ENCODE peak calls at places on chromosomes 11 and 22, in five cellular contexts. K, S, X, Z and R are unnamed samples.

GRCh38 chr22:21054714-21055563 is 9.2 kb downstream of the LRRC74B start:
- DNase-seq in K (no peak), S (no peak), X (no peak), Z (no peak), R (no peak)

GRCh38 chr11:326842-327580 is 6.4 kb upstream of the IFITM3 start:
- DNase-seq in K (no peak), S (no peak), X (peak), Z (peak), R (no peak)

GRCh38 chr11:39011822-39012221 is 2413.8 kb upstream of the RAG2 start:
- DNase-seq in K (no peak), S (no peak), X (no peak), Z (no peak), R (no peak)

GRCh38 chr11:128592454-128592853 is 5.1 kb upstream of the ETS1 start:
- DNase-seq in K (peak), S (no peak), X (no peak), Z (no peak), R (no peak)

GRCh38 chr11:90809581-90809980 is 586.7 kb upstream of the CHORDC1 start:
- DNase-seq in K (no peak), S (no peak), X (no peak), Z (no peak), R (no peak)

GRCh38 chr22:46916886-46917625 is 154.6 kb downstream of the TBC1D22A start:
- DNase-seq in K (no peak), S (peak), X (peak), Z (peak), R (no peak)

GRCh38 chr11:45805305-45806071 is 539 bp downstream of the SLC35C1 start:
- DNase-seq in K (peak), S (peak), X (no peak), Z (peak), R (peak)

GRCh38 chr11:116887909-116888556 is 50.6 kb upstream of the APOA1 start:
- DNase-seq in K (no peak), S (no peak), X (no peak), Z (no peak), R (no peak)

GRCh38 chr22:19892925-19893324 is 38.3 kb upstream of the GNB1L start:
- DNase-seq in K (no peak), S (no peak), X (no peak), Z (no peak), R (no peak)

GRCh38 chr11:62710001-62710345 is 2.5 kb downstream of the GNG3 start:
- DNase-seq in K (no peak), S (no peak), X (peak), Z (peak), R (no peak)

GRCh38 chr11:81301426-81301825 is 1432.2 kb downstream of the FAM181B start:
- DNase-seq in K (no peak), S (no peak), X (no peak), Z (no peak), R (no peak)

GRCh38 chr11:114738954-114739353 is 60.6 kb downstream of the NXPE2 start:
- DNase-seq in K (peak), S (peak), X (peak), Z (no peak), R (peak)

GRCh38 chr11:9315078-9315688 is 790 bp upstream of the TMEM41B start:
- DNase-seq in K (peak), S (no peak), X (no peak), Z (no peak), R (no peak)

GRCh38 chr22:24067587-24068376 is 56.7 kb downstream of the CABIN1 start:
- DNase-seq in K (no peak), S (no peak), X (peak), Z (peak), R (peak)

GRCh38 chr11:1499261-1499890 is 12.8 kb upstream of the MOB2 start:
- DNase-seq in K (no peak), S (no peak), X (no peak), Z (peak), R (no peak)

GRCh38 chr11:92212530-92212929 is 12.1 kb upstream of the FAT3 start:
- DNase-seq in K (no peak), S (no peak), X (no peak), Z (no peak), R (no peak)

GRCh38 chr11:12403122-12403994 is 26.0 kb downstream of the PARVA start:
- DNase-seq in K (no peak), S (no peak), X (no peak), Z (no peak), R (no peak)

GRCh38 chr22:17493384-17493981 is 69.8 kb upstream of the SLC25A18 start:
- DNase-seq in K (peak), S (no peak), X (no peak), Z (no peak), R (no peak)

GRCh38 chr11:45741582-45741981 is 63.4 kb upstream of the SLC35C1 start:
- DNase-seq in K (no peak), S (no peak), X (no peak), Z (no peak), R (no peak)

GRCh38 chr22:36386900-36387663 is 685 bp downstream of the MYH9 start:
- DNase-seq in K (peak), S (no peak), X (peak), Z (peak), R (peak)

GRCh38 chr11:114821626-114822025 is 143.3 kb downstream of the NXPE2 start:
- DNase-seq in K (no peak), S (no peak), X (no peak), Z (no peak), R (no peak)

GRCh38 chr11:1349074-1349931 is 39.9 kb upstream of the TOLLIP start:
- DNase-seq in K (peak), S (peak), X (no peak), Z (no peak), R (no peak)

GRCh38 chr22:39967103-39967829 is 7.1 kb downstream of the TMA7B start:
- DNase-seq in K (no peak), S (no peak), X (peak), Z (no peak), R (no peak)

GRCh38 chr22:29503811-29504372 is 23.9 kb downstream of the NEFH start:
- DNase-seq in K (peak), S (no peak), X (peak), Z (no peak), R (no peak)

GRCh38 chr11:111327908-111328624 is 29.7 kb downstream of the POU2AF3 start:
- DNase-seq in K (no peak), S (no peak), X (no peak), Z (no peak), R (peak)

GRCh38 chr11:69312418-69313399 is 18.8 kb downstream of the MYEOV start:
- DNase-seq in K (no peak), S (no peak), X (no peak), Z (no peak), R (no peak)

GRCh38 chr11:17529814-17530162 is 14.4 kb downstream of the USH1C start:
- DNase-seq in K (peak), S (no peak), X (no peak), Z (peak), R (peak)

GRCh38 chr11:44879432-44879831 is 71.3 kb downstream of the TP53I11 start:
- DNase-seq in K (no peak), S (no peak), X (no peak), Z (no peak), R (no peak)

GRCh38 chr11:15819679-15820286 is 536.6 kb downstream of the SOX6 start:
- DNase-seq in K (peak), S (peak), X (peak), Z (peak), R (peak)

GRCh38 chr22:24423519-24424000 is 3.8 kb upstream of the ADORA2A start:
- DNase-seq in K (peak), S (peak), X (peak), Z (peak), R (no peak)

GRCh38 chr11:35622070-35622469 is 3.8 kb downstream of the FJX1 start:
- DNase-seq in K (peak), S (no peak), X (no peak), Z (no peak), R (no peak)

GRCh38 chr11:117843666-117844484 is 19.3 kb upstream of the FXYD2 start:
- DNase-seq in K (peak), S (peak), X (peak), Z (peak), R (peak)

GRCh38 chr11:20081336-20081735 is 78.9 kb downstream of the DBX1 start:
- DNase-seq in K (no peak), S (no peak), X (no peak), Z (no peak), R (no peak)

GRCh38 chr11:20075627-20076026 is 84.6 kb downstream of the DBX1 start:
- DNase-seq in K (no peak), S (no peak), X (no peak), Z (no peak), R (no peak)

GRCh38 chr11:20078846-20079245 is 81.4 kb downstream of the DBX1 start:
- DNase-seq in K (no peak), S (no peak), X (no peak), Z (no peak), R (no peak)

GRCh38 chr11:20077973-20078372 is 82.3 kb downstream of the DBX1 start:
- DNase-seq in K (no peak), S (no peak), X (no peak), Z (no peak), R (no peak)

DNA sequence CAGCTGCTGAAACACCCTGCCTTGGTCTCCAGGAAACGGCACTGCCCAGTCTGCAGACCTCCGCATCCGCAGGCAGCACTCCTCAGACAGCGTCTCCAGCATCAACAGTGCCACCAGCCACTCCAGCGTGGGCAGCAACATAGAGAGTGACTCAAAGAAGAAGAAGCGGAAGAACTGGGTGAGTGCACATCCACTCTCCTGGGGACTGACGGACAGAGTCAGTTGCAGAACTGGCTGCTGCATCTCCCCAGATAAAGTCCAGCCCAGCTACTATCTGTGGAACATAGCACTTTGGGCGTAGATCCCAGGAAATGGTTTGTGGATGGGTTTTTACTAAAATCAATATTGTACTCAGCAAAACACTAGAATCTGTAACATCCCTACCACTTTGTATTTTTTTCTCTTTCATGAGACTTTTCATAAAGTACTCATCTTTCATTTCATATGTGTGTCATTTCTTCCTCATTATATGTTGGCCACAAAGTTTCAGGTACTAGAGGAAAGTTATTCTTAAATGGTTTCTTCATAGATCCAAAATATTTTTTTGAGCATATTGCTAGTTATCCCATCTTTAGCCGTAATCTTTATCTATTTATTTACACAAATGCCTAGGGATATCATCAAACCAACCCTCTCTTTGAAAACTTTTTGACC is 80.1 kb downstream of the DBX1 start:
- DNase-seq in K (no peak), S (no peak), X (no peak), Z (no peak), R (no peak)
- H3K27ac ChIP-seq in K (no peak), S (no peak), X (no peak), Z (no peak), R (no peak)

DNA sequence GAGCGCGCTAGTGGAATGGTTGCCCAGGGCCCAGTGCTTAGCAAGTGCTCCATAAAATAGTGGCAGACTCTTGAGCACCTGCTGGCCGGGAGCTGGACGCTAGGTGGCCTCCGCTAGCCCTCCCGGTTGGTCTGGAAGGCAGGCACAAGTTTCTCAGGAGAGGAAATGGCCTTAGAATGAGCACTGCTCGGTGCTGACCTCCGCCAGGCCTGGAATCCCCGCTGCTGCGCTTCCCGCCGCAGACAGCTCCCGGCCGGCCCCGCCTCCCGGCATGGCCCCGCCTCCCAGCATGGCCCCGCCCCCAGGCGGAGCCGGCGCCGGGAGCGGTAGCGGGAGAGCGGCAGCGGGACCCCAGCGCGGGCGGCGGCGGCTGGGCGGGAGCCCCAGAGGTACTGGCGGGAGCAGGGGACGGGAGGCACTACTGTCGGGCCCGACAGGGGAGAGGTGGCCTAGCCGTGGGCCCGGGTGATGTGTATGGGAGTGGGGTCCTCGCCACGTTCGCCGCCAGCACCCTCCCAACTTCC is at the start of gene SIPA1:
- DNase-seq in K (peak), S (peak), X (peak), Z (peak), R (peak)
- H3K27ac ChIP-seq in K (peak), S (peak), X (peak), Z (peak), R (peak)

DNA sequence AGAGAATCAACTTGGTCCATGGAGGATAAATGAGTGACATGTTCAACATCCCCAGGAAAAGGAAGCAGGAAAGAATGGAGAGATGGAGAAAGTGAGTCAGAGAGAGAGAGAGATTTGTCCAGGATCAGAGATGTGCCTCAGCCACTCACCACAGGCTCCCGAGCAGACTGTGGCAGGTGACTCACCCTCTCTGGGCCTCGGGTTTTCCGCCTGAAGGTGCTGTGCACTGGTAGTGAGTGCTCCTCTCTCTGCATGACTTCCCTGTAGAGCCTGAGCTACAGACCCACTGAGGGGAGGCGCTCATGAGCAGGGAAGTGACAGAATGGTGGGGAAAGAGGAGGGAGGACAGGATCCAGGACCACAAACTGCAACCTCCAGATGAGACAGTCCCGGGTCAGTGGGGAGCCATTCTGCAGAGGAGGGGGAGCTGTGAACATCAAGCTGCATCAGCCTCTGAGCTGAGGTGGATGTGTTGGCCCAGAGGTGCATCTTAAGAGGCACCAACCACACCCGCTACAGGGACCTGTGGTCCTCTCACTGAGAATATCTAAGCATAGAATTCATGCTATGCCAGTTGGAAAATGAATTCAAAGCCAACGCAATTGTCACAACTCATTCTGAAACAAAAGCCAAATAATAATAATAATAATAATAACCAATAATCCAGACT is 433.4 kb downstream of the BRD1 start:
- DNase-seq in K (no peak), S (no peak), X (peak), Z (peak), R (no peak)
- H3K27ac ChIP-seq in K (no peak), S (no peak), X (no peak), Z (no peak), R (no peak)

GRCh38 chr11:126474888-126475626 is 119.6 kb downstream of the ST3GAL4 start:
- DNase-seq in K (no peak), S (no peak), X (no peak), Z (no peak), R (no peak)

GRCh38 chr11:126475627-126475991 is 120.1 kb downstream of the ST3GAL4 start:
- DNase-seq in K (no peak), S (no peak), X (no peak), Z (no peak), R (no peak)

GRCh38 chr11:126476256-126476970 is 120.9 kb downstream of the ST3GAL4 start:
- DNase-seq in K (peak), S (no peak), X (no peak), Z (no peak), R (no peak)

GRCh38 chr11:126473269-126473668 is 117.8 kb downstream of the ST3GAL4 start:
- DNase-seq in K (no peak), S (no peak), X (no peak), Z (no peak), R (no peak)

DNA sequence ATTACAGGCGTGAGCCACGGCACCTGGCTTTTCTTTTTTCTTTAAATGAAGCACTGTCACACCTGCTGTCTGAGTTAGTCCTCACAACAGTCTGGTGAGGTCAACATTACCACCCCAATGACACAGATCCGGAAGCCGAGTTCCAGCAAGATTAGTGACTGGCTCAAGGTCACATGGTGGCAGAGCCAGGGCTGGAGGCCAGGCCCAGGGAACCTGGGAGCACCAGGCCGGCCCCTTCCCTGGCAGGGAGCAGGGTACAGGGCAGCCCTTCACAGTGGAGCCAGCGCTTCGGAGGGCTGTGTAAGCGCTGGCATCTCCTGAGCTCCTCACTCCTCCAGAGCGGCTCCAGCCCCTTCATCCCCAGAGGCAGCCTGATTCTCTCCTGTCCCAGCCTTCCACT is 118.7 kb downstream of the ST3GAL4 start:
- DNase-seq in K (no peak), S (no peak), X (no peak), Z (no peak), R (no peak)
- H3K27ac ChIP-seq in K (no peak), S (no peak), X (no peak), Z (no peak), R (no peak)

DNA sequence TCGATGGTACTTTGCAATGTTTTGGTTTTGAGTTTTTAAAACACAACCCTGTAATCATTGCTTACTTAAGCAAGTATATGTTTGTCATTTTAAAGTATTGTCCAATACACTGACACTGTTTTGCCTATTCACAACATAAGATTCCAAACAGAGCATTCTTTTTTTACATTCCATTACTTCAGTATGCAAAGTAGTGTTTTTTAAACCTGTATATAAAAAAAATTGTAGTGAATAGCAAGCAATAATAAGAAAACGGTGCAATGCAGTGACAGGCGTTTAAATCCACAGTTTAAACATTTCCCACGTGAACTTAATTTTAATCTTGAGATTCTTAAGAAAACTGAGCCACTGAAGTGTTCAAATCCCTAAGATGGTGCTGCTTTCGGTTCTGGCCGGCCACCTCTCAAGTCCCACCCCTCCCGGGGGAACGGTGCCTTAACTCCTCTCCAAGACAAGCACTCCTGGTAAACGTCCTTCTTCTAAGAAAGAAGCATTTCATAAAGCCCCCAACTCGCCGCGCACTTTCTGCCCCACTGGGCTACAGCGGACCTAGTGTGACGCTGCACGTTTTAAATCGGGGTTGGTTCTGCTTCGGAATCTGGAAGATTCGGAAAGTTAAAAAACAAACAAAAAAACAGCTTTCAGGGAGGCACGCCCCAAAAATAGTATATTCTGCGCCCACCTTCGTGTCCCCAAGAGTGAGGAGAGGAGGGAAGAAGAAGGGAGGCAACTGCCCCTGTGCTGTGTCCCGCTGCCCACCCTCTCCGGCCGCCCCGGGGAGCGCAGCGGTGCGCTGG is 2.9 kb downstream of the PGR start:
- DNase-seq in K (peak), S (peak), X (no peak), Z (peak), R (no peak)
- H3K27ac ChIP-seq in K (no peak), S (no peak), X (no peak), Z (peak), R (no peak)

DNA sequence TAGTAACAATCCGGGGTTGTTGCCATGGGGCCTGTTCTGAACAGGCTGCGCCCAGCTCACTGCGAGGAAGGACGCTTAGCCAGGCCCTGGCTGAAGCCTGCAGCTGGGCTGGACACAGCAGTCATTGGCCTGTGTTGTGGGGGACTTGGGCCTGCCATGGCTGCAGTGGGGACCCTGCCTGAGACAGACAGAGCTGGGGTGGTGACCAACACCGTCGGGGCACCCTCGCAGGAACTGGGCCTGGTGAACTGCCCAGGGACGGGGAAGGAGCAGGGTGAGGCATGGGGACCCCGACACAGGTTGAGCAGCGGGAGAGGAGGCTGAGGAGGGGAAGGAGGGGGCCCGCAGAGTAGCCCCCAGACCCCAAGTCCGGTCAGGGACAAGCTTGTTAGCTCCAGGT is 8.9 kb downstream of the PHLDA2 start:
- DNase-seq in K (no peak), S (no peak), X (no peak), Z (no peak), R (no peak)
- H3K27ac ChIP-seq in K (no peak), S (no peak), X (no peak), Z (no peak), R (no peak)

DNA sequence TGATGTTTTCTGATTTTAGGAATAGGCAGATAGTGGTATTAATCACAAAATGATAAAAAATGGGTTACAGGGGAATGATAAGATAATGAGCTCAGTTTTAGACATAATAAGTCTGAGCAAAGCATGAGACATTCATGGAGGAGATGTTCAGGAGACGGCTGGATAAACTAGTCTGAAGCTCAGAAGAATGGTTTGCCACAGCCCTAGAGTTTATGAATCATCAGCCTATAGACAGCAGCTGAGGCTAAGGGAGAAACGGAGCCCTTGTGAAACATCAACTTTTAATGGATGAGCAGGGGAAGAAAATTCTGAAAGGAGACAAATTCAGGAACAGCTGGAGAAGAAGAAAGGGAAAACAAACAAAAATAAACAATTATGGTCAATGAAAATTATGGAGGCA is 87.2 kb downstream of the RELT start:
- DNase-seq in K (no peak), S (no peak), X (no peak), Z (no peak), R (no peak)
- H3K27ac ChIP-seq in K (no peak), S (no peak), X (no peak), Z (no peak), R (no peak)